ENCODE peak calls at places on chromosomes 7 and 10, in nine cellular contexts. R is fibroblast of lung, Y is OCI-LY7, N is upper lobe of right lung, X is cardiac fibroblast, G is astrocyte, A is fibroblast of villous mesenchyme, Z is endodermal cell, I is psoas muscle. L is an unnamed sample.

GRCh38 chr10:19332304-19332703 is 283.7 kb downstream of the MALRD1 start:
- DNase-seq in R (peak), Y (no peak), X (peak), I (no peak), N (no peak), A (peak), G (no peak), Z (no peak), L (no peak)

GRCh38 chr7:138075350-138075749 is 909 bp upstream of the AKR1D1 start:
- DNase-seq in N (no peak), R (no peak), A (no peak), Z (no peak), X (no peak), G (no peak), Y (no peak), I (no peak), L (no peak)

GRCh38 chr10:47376522-47377220 is 7.4 kb downstream of the ZNF488 start:
- DNase-seq in R (no peak), I (no peak), A (no peak), N (no peak), Y (no peak), X (no peak), Z (peak), G (no peak), L (no peak)

GRCh38 chr10:116385994-116386809 is 41.4 kb upstream of the PNLIPRP3 start:
- DNase-seq in Z (no peak), I (no peak), R (peak), G (peak), Y (peak), N (no peak), A (peak), X (peak), L (no peak)

GRCh38 chr10:5563991-5564536 is 39.3 kb downstream of the CALML3 start:
- DNase-seq in A (no peak), Y (no peak), I (no peak), G (peak), N (peak), R (no peak), X (peak), Z (peak), L (no peak)

GRCh38 chr10:89295597-89295996 is 6.2 kb upstream of the IFIT2 start:
- DNase-seq in N (no peak), R (peak), X (peak), I (no peak), G (peak), A (peak), Z (no peak), Y (no peak), L (no peak)

GRCh38 chr10:69337312-69338132 is 59.2 kb downstream of the HK1 start:
- DNase-seq in Z (peak), X (peak), G (peak), N (no peak), I (no peak), R (peak), A (peak), Y (no peak), L (no peak)

GRCh38 chr7:43764807-43765491 is 6.5 kb downstream of the BLVRA start:
- DNase-seq in Y (no peak), Z (no peak), R (peak), I (no peak), G (peak), N (no peak), X (peak), A (peak), L (no peak)

GRCh38 chr7:140653319-140654108 is 12.9 kb upstream of the DENND2A start:
- DNase-seq in R (peak), X (peak), N (peak), Y (peak), I (peak), Z (peak), A (peak), G (peak), L (no peak)

GRCh38 chr10:36683421-36683820 is 442.0 kb upstream of the ANKRD30A start:
- DNase-seq in X (no peak), A (no peak), I (no peak), G (no peak), N (no peak), R (no peak), Z (no peak), Y (no peak), L (no peak)

GRCh38 chr10:29317027-29317420 is 28.2 kb downstream of the LYZL1 start:
- DNase-seq in Z (no peak), A (no peak), X (peak), G (peak), Y (no peak), R (peak), I (no peak), N (no peak), L (no peak)

GRCh38 chr7:51034531-51035264 is 252.0 kb upstream of the GRB10 start:
- DNase-seq in R (peak), I (no peak), Z (no peak), N (no peak), G (peak), A (peak), Y (no peak), X (peak), L (no peak)

GRCh38 chr7:106099539-106099938 is 12.6 kb downstream of the SYPL1 start:
- DNase-seq in I (no peak), N (no peak), G (no peak), Y (no peak), X (no peak), A (no peak), Z (no peak), R (no peak), L (no peak)

GRCh38 chr7:123771846-123772245 is 23.0 kb upstream of the WASL start:
- DNase-seq in G (no peak), Z (peak), X (no peak), Y (no peak), R (no peak), A (no peak), I (no peak), N (no peak), L (no peak)

GRCh38 chr7:74612015-74612829 is 45.3 kb upstream of the GTF2I start:
- DNase-seq in A (no peak), N (peak), Y (no peak), R (no peak), X (no peak), Z (peak), G (peak), I (no peak), L (no peak)

GRCh38 chr7:55441668-55442305 is 76.7 kb downstream of the LANCL2 start:
- DNase-seq in A (peak), Z (no peak), I (no peak), N (no peak), G (peak), X (peak), Y (no peak), R (peak), L (no peak)

GRCh38 chr10:122287584-122287983 is 16.5 kb downstream of the BTBD16 start:
- DNase-seq in Y (no peak), N (no peak), G (no peak), R (no peak), X (no peak), Z (no peak), I (no peak), A (no peak), L (no peak)

GRCh38 chr10:89279449-89279869 is 22.4 kb upstream of the IFIT2 start:
- DNase-seq in Z (no peak), A (peak), I (no peak), R (peak), N (no peak), G (peak), Y (no peak), X (peak), L (no peak)

GRCh38 chr7:77866791-77867190 is 68.2 kb downstream of the PHTF2 start:
- DNase-seq in X (peak), Y (no peak), I (no peak), R (peak), Z (no peak), G (peak), N (no peak), A (peak), L (no peak)

GRCh38 chr10:59273453-59273852 is 88.9 kb downstream of the FAM13C start:
- DNase-seq in A (no peak), R (peak), X (peak), N (no peak), Y (no peak), I (no peak), Z (no peak), G (no peak), L (no peak)

GRCh38 chr10:52906046-52906445 is 133.5 kb upstream of the MBL2 start:
- DNase-seq in A (no peak), X (no peak), Z (no peak), Y (no peak), G (no peak), R (no peak), N (no peak), I (no peak), L (no peak)

GRCh38 chr7:4020086-4020485 is 662.0 kb upstream of the FOXK1 start:
- DNase-seq in I (no peak), Z (peak), G (no peak), X (no peak), N (no peak), A (no peak), R (no peak), Y (no peak), L (no peak)

GRCh38 chr10:1347962-1348772 is 292.0 kb downstream of the WDR37 start:
- DNase-seq in N (no peak), Y (no peak), X (no peak), Z (peak), G (no peak), I (no peak), A (no peak), R (no peak), L (no peak)

GRCh38 chr10:1348773-1349050 is 292.5 kb downstream of the WDR37 start:
- DNase-seq in Y (no peak), Z (peak), A (no peak), N (no peak), I (no peak), X (no peak), G (no peak), R (no peak), L (no peak)

GRCh38 chr10:1346201-1346600 is 290.0 kb downstream of the WDR37 start:
- DNase-seq in Z (no peak), A (no peak), X (no peak), Y (no peak), R (no peak), G (no peak), I (no peak), N (no peak), L (no peak)

GRCh38 chr10:1345368-1345767 is 289.2 kb downstream of the WDR37 start:
- DNase-seq in G (no peak), Z (no peak), Y (no peak), A (no peak), X (no peak), N (no peak), R (no peak), I (no peak), L (no peak)

GRCh38 chr10:1347525-1347924 is 291.3 kb downstream of the WDR37 start:
- DNase-seq in R (no peak), A (no peak), X (no peak), G (no peak), N (no peak), I (no peak), Z (no peak), Y (no peak), L (no peak)
- H3K4me3 ChIP-seq in R (no peak), A (no peak), X (no peak), G (no peak), N (no peak), I (no peak), Z (no peak), Y (no peak), L (no peak)

GRCh38 chr7:151470656-151471180 is 30.8 kb upstream of the CRYGN start:
- DNase-seq in Z (peak), N (no peak), Y (no peak), R (no peak), G (no peak), I (no peak), A (no peak), X (no peak), L (no peak)
- H3K4me3 ChIP-seq in Z (no peak), N (no peak), Y (no peak), R (no peak), G (no peak), I (no peak), A (no peak), X (no peak), L (no peak)

GRCh38 chr7:121392277-121393004 is 3.7 kb downstream of the FAM3C start:
- DNase-seq in I (no peak), G (no peak), Z (no peak), N (no peak), X (no peak), A (no peak), Y (no peak), R (no peak), L (no peak)
- H3K4me3 ChIP-seq in I (no peak), G (no peak), Z (no peak), N (no peak), X (no peak), A (no peak), Y (no peak), R (no peak), L (no peak)

GRCh38 chr7:149104749-149105148 is 14.2 kb upstream of the ZNF786 start:
- DNase-seq in Y (no peak), A (no peak), N (peak), Z (no peak), I (no peak), X (no peak), G (no peak), R (no peak), L (no peak)
- H3K4me3 ChIP-seq in Y (no peak), A (no peak), N (no peak), Z (no peak), I (no peak), X (no peak), G (no peak), R (no peak), L (no peak)

GRCh38 chr10:71771821-71772617 is 1.3 kb downstream of the VSIR start:
- DNase-seq in Z (no peak), R (peak), I (peak), G (peak), Y (no peak), X (peak), A (peak), N (no peak), L (no peak)

GRCh38 chr10:71771204-71771603 is 2.1 kb downstream of the VSIR start:
- DNase-seq in R (no peak), Y (no peak), N (no peak), A (no peak), G (no peak), X (no peak), I (no peak), Z (no peak), L (no peak)

GRCh38 chr10:71770789-71771188 is 2.5 kb downstream of the VSIR start:
- DNase-seq in X (peak), A (peak), Z (no peak), Y (no peak), G (no peak), I (no peak), R (no peak), N (no peak), L (no peak)

GRCh38 chr10:71769279-71769823 is 4.0 kb downstream of the VSIR start:
- DNase-seq in I (no peak), R (no peak), N (no peak), A (peak), Z (no peak), X (peak), G (no peak), Y (no peak), L (peak)

DNA sequence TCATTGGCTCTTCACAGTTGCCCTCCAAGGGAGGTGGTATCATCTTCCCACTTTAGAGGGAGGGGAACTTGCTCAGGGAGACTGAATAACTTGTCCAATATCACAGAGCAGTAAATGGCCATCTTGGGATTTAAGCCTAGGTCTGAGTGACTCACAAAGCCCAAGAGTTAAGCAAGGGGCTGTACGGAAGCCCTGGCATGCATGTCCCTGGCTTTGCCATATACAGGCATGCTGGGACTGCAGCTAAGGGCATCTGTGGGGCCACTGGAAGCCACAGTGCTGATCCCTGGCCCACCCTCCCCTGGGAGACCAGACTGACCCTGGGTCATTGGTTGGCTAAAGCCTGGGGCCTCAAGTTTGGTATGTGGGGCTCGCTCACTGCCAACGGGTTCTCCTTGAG is 3.1 kb downstream of the VSIR start:
- DNase-seq in Y (no peak), G (no peak), X (peak), Z (no peak), N (no peak), A (peak), R (no peak), I (no peak), L (no peak)
- H3K4me3 ChIP-seq in Y (no peak), G (no peak), X (no peak), Z (no peak), N (peak), A (no peak), R (no peak), I (peak), L (no peak)